ENCODE peak calls at places on chromosome 13, in four cellular contexts. I is HS-27A; T is A549; N is stimulated activated CD4-positive, alpha-beta T cell treated with anti-CD3 and anti-CD28 coated beads, Interleukin-4, amount 100 ng/mL, for 24 hours. B is an unnamed sample.

GRCh38 chr13:83819611-83820010 is 62.7 kb downstream of the SLITRK1 start:
- DNase-seq in T (no peak), N (no peak), I (no peak), B (peak; percentile 29)

GRCh38 chr13:42474954-42475353 is 99.0 kb upstream of the TNFSF11 start:
- DNase-seq in N (peak; percentile 34), T (no peak), I (no peak), B (no peak)

GRCh38 chr13:30873519-30873918 is 32.6 kb upstream of the MEDAG start:
- DNase-seq in I (no peak), N (no peak), T (no peak), B (peak; percentile 36)

GRCh38 chr13:72820156-72820897 is 38.4 kb downstream of the PIBF1 start:
- DNase-seq in N (no peak), I (no peak), T (no peak), B (no peak)

GRCh38 chr13:92951273-92951820 is 275.3 kb upstream of the GPC6 start:
- DNase-seq in T (no peak), I (no peak), N (no peak), B (no peak)

GRCh38 chr13:24648983-24649684 is 31.1 kb upstream of the ATP12A start:
- DNase-seq in T (no peak), N (no peak), I (no peak), B (no peak)

GRCh38 chr13:98386632-98387031 is 190.3 kb downstream of the STK24 start:
- DNase-seq in N (no peak), I (no peak), T (no peak), B (no peak)

GRCh38 chr13:42048625-42049453 is at the start of gene DGKH:
- DNase-seq in T (peak; percentile 61), N (peak; percentile 65), I (peak; percentile 40), B (peak; percentile 93)

GRCh38 chr13:32390048-32390447 is 37.9 kb downstream of the N4BP2L1 start:
- DNase-seq in T (no peak), I (no peak), N (no peak), B (no peak)

GRCh38 chr13:107271226-107271625 is 703.3 kb upstream of the ARGLU1 start:
- DNase-seq in T (no peak), N (no peak), I (no peak), B (peak; percentile 41)

GRCh38 chr13:73060251-73061160 is 1.7 kb downstream of the KLF5 start:
- DNase-seq in I (no peak), T (no peak), N (peak; percentile 3), B (peak; percentile 84)

GRCh38 chr13:30915691-30916541 is 9.8 kb downstream of the MEDAG start:
- DNase-seq in N (no peak), T (no peak), I (no peak), B (no peak)

GRCh38 chr13:32211788-32212187 is 103.4 kb downstream of the ZAR1L start:
- DNase-seq in T (no peak), I (no peak), N (no peak), B (peak; percentile 83)

GRCh38 chr13:46866150-46866549 is 30.7 kb downstream of the HTR2A start:
- DNase-seq in N (no peak), I (no peak), T (no peak), B (peak; percentile 37)

GRCh38 chr13:67829641-67830040 is 599.5 kb upstream of the PCDH9 start:
- DNase-seq in T (no peak), N (no peak), I (peak; percentile 12), B (no peak)

GRCh38 chr13:98328511-98328910 is 151.4 kb upstream of the RNF113B start:
- DNase-seq in T (no peak), I (no peak), N (no peak), B (no peak)

GRCh38 chr13:95714142-95714832 is 37.3 kb downstream of the DNAJC3 start:
- DNase-seq in T (peak; percentile 22), I (no peak), N (no peak), B (peak; percentile 62)

B was measured in adipocyte.